ENCODE peak calls at places on chromosome 21, in four cellular contexts. F, I, P and R are unnamed samples.

GRCh38 chr21:42102063-42102462 is 30.9 kb downstream of the UMODL1 start:
- DNase-seq in F (no peak), I (peak; percentile 38), P (no peak), R (no peak)

GRCh38 chr21:19684328-19684727 is 1280.7 kb upstream of the TMPRSS15 start:
- DNase-seq in F (no peak), I (no peak), P (peak; percentile 32), R (no peak)

GRCh38 chr21:28239345-28239744 is 753.3 kb downstream of the LTN1 start:
- DNase-seq in F (peak; percentile 60), I (no peak), P (no peak), R (no peak)

GRCh38 chr21:43669828-43670605 is 10.7 kb downstream of the RRP1B start:
- DNase-seq in F (no peak), I (no peak), P (no peak), R (no peak)

GRCh38 chr21:41501919-41502318 is 6.0 kb downstream of the TMPRSS2 start:
- DNase-seq in F (peak; percentile 28), I (no peak), P (no peak), R (no peak)

GRCh38 chr21:46157396-46157986 is 2.1 kb upstream of the FTCD start:
- DNase-seq in F (no peak), I (no peak), P (no peak), R (no peak)

GRCh38 chr21:45883090-45883489 is 98.5 kb upstream of the COL6A1 start:
- DNase-seq in F (no peak), I (no peak), P (no peak), R (no peak)

GRCh38 chr21:29271927-29272333 is 26.8 kb upstream of the BACH1 start:
- DNase-seq in F (no peak), I (peak; percentile 33), P (no peak), R (no peak)

GRCh38 chr21:17988038-17988437 is 168.9 kb upstream of the C21orf91 start:
- DNase-seq in F (no peak), I (no peak), P (no peak), R (no peak)
- H3K27ac ChIP-seq in F (no peak overlapping the region), I (no peak overlapping the region), P (no peak overlapping the region), R (no peak overlapping the region)

DNA sequence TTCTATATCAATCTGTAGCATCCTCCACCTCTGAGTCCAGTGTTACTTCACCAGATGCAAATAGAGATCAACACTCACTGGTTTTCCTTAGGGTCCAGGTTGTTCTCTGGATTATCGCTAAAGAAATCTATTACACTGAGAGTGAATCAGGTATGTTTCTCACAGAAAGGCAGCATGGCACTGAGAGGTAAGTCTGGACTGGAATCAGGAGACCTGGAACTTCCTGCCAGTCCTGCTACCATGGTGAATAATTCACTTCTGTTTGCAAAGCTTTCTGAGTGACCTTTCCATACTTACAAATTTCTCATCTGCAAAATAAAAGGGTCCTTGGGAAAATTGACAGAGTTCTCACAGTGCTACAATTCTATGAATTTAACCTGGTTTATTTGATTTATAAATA is 1583.3 kb downstream of the MRPL39 start:
- DNase-seq in F (no peak), I (no peak), P (no peak), R (no peak)
- H3K9me3 ChIP-seq in F (peaks cover 5% of the 10 kb centered on the region), I (no peaks in the 10 kb centered on the region), P (peaks cover 15% of the 10 kb centered on the region), R (no peaks in the 10 kb centered on the region)

GRCh38 chr21:31786164-31786920 is 54.4 kb upstream of the SCAF4 start:
- DNase-seq in F (no peak), I (no peak), P (no peak), R (no peak)
- H3K27ac ChIP-seq in F (no peak overlapping the region), I (no peak overlapping the region), P (no peak overlapping the region), R (no peak overlapping the region)

DNA sequence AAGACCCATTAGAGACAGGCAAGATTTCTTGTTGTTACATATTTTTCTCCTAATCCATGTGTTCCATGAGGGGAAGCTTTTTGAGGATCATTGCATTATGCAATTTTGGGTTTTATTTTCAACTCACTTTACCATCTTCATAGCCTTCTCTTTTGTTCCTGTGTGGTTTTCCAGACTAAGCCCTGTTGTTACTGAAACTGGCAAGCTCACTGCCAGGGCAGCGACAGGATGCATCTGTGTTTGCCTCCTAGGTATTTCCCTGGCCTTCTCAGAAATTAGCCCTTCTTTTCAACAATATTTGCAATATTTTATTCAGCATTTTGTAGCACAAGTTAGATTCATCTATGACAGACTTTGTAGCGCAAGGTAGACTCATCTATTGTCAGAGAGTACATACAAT is 134.2 kb upstream of the CYYR1 start:
- DNase-seq in F (no peak), I (no peak), P (no peak), R (no peak)
- H3K9me3 ChIP-seq in F (no peaks in the 10 kb centered on the region), I (no peaks in the 10 kb centered on the region), P (no peaks in the 10 kb centered on the region), R (no peaks in the 10 kb centered on the region)

GRCh38 chr21:34593423-34593822 is 21.5 kb downstream of the RCAN1 start:
- DNase-seq in F (no peak), I (no peak), P (no peak), R (no peak)
- H3K27ac ChIP-seq in F (peak overlapping the region; percentile 20), I (no peak overlapping the region), P (no peak overlapping the region), R (no peak overlapping the region)

GRCh38 chr21:10640446-10640845 is 119.1 kb downstream of the TPTE start:
- DNase-seq in F (no peak), I (no peak), P (no peak), R (no peak)

GRCh38 chr21:10641107-10641506 is 119.7 kb downstream of the TPTE start:
- DNase-seq in F (no peak), I (no peak), P (no peak), R (no peak)

GRCh38 chr21:10639123-10639522 is 117.7 kb downstream of the TPTE start:
- DNase-seq in F (no peak), I (no peak), P (no peak), R (no peak)
- H3K9me3 ChIP-seq in F (peaks cover 50% of the 10 kb centered on the region), I (peaks cover 13% of the 10 kb centered on the region), P (peaks cover 74% of the 10 kb centered on the region), R (no peaks in the 10 kb centered on the region)

GRCh38 chr21:32732544-32732943 is 4.7 kb upstream of the SYNJ1 start:
- DNase-seq in F (no peak), I (no peak), P (no peak), R (no peak)

GRCh38 chr21:32728455-32729237 is 833 bp upstream of the SYNJ1 start:
- DNase-seq in F (no peak), I (no peak), P (no peak), R (no peak)

GRCh38 chr21:32726742-32727477 is 903 bp downstream of the SYNJ1 start:
- DNase-seq in F (peak; percentile 20), I (peak; percentile 53), P (peak; percentile 36), R (no peak)

GRCh38 chr21:32727478-32727727 is 410 bp downstream of the SYNJ1 start:
- DNase-seq in F (no peak), I (no peak), P (no peak), R (peak; percentile 13)

DNA sequence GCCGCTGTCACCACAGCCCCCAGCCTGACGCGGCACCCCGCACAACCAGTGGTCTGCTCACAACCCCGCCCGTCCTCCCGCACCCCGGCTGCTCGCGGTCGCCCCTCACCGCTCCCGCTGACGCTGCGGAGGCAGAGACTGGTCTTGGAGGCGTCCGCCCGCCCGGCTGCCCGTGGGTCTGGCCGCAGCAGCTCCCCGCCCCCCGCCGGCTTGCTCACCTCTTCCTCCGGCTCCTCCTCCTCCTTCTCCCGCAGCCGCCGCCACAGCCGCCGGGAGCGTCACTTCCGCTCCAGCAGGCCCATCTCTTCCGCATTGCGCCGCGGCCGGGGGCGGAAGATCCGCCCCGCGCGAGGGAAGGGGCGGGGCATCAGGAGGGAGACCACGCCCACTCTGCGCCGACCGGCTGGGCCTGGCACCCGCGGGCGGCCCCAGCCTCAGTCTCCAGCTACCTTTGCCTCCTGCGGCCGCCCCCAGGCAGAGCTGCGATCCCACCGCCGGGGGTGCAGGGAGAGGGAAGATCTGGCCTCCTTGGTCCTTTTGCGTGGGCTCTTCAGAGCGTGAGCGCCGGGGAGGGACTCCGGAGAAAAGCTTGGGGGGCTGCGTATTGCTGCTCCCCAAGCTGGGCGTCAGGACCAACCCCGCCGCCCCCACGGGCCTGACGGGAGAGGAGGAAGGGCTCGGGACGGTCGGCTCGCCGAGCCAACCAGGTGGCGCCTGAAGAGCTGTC is at the start of gene SYNJ1:
- DNase-seq in F (peak; percentile 91), I (peak; percentile 95), P (peak; percentile 97), R (peak; percentile 94)
- H3K27ac ChIP-seq in F (peak within 1 kb of the TSS; percentile 90), I (peak within 1 kb of the TSS; percentile 90), P (peak within 1 kb of the TSS; percentile 62), R (peak within 1 kb of the TSS; percentile 86)

GRCh38 chr21:9759972-9760371 is 761.4 kb upstream of the TPTE start:
- DNase-seq in F (no peak), I (no peak), P (no peak), R (no peak)
- H3K9me3 ChIP-seq in F (peaks cover 9% of the 10 kb centered on the region), I (peaks cover 16% of the 10 kb centered on the region), P (peaks cover 86% of the 10 kb centered on the region), R (no peaks in the 10 kb centered on the region)

DNA sequence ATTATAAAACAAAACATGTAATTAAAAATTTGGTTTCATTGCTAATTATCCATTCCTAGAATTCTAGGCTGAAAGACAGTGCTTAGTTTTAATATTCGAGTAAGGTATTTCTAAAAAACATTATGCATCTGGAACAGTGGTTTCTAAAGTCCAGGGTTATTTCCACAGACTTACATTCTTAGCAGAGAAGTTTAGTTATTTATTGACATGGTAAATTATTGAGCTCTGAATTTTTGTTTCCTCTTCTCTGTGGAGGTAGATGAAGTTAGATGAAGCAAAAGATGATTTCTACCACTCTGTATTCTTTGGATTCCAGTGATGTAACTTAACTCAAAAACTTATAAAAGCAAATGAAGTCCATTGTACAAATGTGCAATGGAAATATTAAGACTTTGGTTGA is 709.4 kb downstream of the MRPL39 start:
- DNase-seq in F (no peak), I (no peak), P (no peak), R (no peak)
- H3K27ac ChIP-seq in F (no peak overlapping the region), I (no peak overlapping the region), P (no peak overlapping the region), R (no peak overlapping the region)

DNA sequence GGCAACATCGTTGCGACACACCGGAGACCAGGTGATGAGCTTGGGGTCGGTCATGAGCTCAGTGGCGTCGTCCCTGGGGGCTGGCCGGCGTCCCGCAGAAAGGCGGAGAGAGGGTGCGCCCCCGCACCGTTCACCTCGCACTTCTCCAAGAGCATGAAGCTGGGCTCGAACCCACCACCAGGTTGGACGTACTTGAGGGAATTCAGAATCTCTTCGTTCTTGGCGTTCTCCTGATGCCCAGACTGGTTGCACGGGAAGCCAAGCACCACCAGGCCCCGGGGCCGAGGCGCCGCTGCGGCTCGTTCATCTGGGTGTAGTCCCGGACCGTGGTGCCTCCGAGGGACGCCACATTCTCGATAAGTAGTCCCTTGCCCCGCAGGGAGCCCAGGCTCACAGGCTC is 176.6 kb upstream of the ADAMTS5 start:
- DNase-seq in F (no peak), I (no peak), P (no peak), R (no peak)
- H3K9me3 ChIP-seq in F (no peaks in the 10 kb centered on the region), I (no peaks in the 10 kb centered on the region), P (no peaks in the 10 kb centered on the region), R (no peaks in the 10 kb centered on the region)